ENCODE peak calls at places on chromosome 5, in five cellular contexts. Q, M, L, A and G are unnamed samples.

GRCh38 chr5:148084269-148084668 is 20.5 kb downstream of the SPINK5 start:
- DNase-seq in Q (no peak), M (no peak), L (no peak), A (no peak), G (no peak)

GRCh38 chr5:80905405-80905804 is 54.8 kb upstream of the RASGRF2 start:
- DNase-seq in Q (no peak), M (no peak), L (no peak), A (no peak), G (no peak)

GRCh38 chr5:172979778-172980177 is 3.8 kb upstream of the ATP6V0E1 start:
- DNase-seq in Q (no peak), M (no peak), L (no peak), A (no peak), G (no peak)

GRCh38 chr5:23977996-23978395 is 470.6 kb downstream of the PRDM9 start:
- DNase-seq in Q (no peak), M (no peak), L (no peak), A (peak), G (no peak)

GRCh38 chr5:86232246-86232645 is 385.5 kb upstream of the COX7C start:
- DNase-seq in Q (no peak), M (no peak), L (no peak), A (no peak), G (no peak)

GRCh38 chr5:180618830-180619562 is 27.7 kb upstream of the SCGB3A1 start:
- DNase-seq in Q (no peak), M (no peak), L (no peak), A (no peak), G (no peak)

GRCh38 chr5:15266841-15267240 is 233.1 kb upstream of the FBXL7 start:
- DNase-seq in Q (no peak), M (no peak), L (no peak), A (no peak), G (no peak)

GRCh38 chr5:172666251-172666650 is 25.2 kb downstream of the NEURL1B start:
- DNase-seq in Q (no peak), M (no peak), L (no peak), A (peak), G (no peak)

GRCh38 chr5:11384441-11385250 is 519.6 kb downstream of the CTNND2 start:
- DNase-seq in Q (no peak), M (no peak), L (no peak), A (no peak), G (peak)

GRCh38 chr5:179812135-179812825 is 5.6 kb upstream of the MGAT4B start:
- DNase-seq in Q (no peak), M (no peak), L (no peak), A (no peak), G (no peak)

GRCh38 chr5:60386398-60386797 is 313.6 kb downstream of the DEPDC1B start:
- DNase-seq in Q (peak), M (no peak), L (no peak), A (no peak), G (no peak)

GRCh38 chr5:102720954-102721353 is 34.2 kb upstream of the PAM start:
- DNase-seq in Q (no peak), M (no peak), L (no peak), A (no peak), G (no peak)

GRCh38 chr5:94709277-94709676 is 90.8 kb downstream of the SLF1 start:
- DNase-seq in Q (no peak), M (no peak), L (no peak), A (no peak), G (no peak)

GRCh38 chr5:150175536-150175935 is 9.0 kb downstream of the CDX1 start:
- DNase-seq in Q (no peak), M (no peak), L (no peak), A (peak), G (peak)

GRCh38 chr5:61702784-61703183 is 370.7 kb downstream of the ZSWIM6 start:
- DNase-seq in Q (no peak), M (no peak), L (no peak), A (no peak), G (no peak)

GRCh38 chr5:165143727-165144210 is 1638.3 kb downstream of the MAT2B start:
- DNase-seq in Q (no peak), M (no peak), L (no peak), A (no peak), G (no peak)

GRCh38 chr5:50302815-50303490 is 138.1 kb downstream of the EMB start:
- DNase-seq in Q (no peak), M (no peak), L (no peak), A (no peak), G (no peak)

GRCh38 chr5:162817381-162817780 is 620.0 kb upstream of the CCNG1 start:
- DNase-seq in Q (no peak), M (no peak), L (no peak), A (no peak), G (no peak)

GRCh38 chr5:176809544-176810083 is 745 bp upstream of the UNC5A start:
- DNase-seq in Q (no peak), M (no peak), L (no peak), A (no peak), G (no peak)

GRCh38 chr5:132074772-132075718 is 1.5 kb downstream of the CSF2 start:
- DNase-seq in Q (no peak), M (no peak), L (no peak), A (peak), G (no peak)

GRCh38 chr5:135821061-135821781 is 13.2 kb upstream of the SLC25A48 start:
- DNase-seq in Q (no peak), M (no peak), L (peak), A (peak), G (no peak)